ENCODE peak calls at places on chromosomes 4 and X, in four cellular contexts. One of them, this sample, is unnamed.

GRCh38 chr4:147137280-147137679 is 191.6 kb upstream of the TTC29 start:
- DNase-seq in ovary: no peak
- DNase-seq in upper lobe of left lung: no peak
- DNase-seq in bronchial epithelial cell: no peak
- DNase-seq in this sample: no peak

GRCh38 chr4:37383579-37384229 is 139.2 kb downstream of the NWD2 start:
- DNase-seq in ovary: no peak
- DNase-seq in upper lobe of left lung: no peak
- DNase-seq in bronchial epithelial cell: peak; percentile 53
- DNase-seq in this sample: no peak

GRCh38 chr4:41060352-41061318 is 153.7 kb downstream of the APBB2 start:
- DNase-seq in bronchial epithelial cell: no peak
- DNase-seq in upper lobe of left lung: no peak
- DNase-seq in ovary: peak; percentile 62
- DNase-seq in this sample: no peak

GRCh38 chrX:2928127-2928582 is 984 bp downstream of the ARSD start:
- DNase-seq in bronchial epithelial cell: no peak
- DNase-seq in ovary: peak; percentile 80
- DNase-seq in upper lobe of left lung: peak; percentile 65
- DNase-seq in this sample: peak; percentile 92

GRCh38 chrX:40058719-40059118 is 39.0 kb downstream of the BCOR start:
- DNase-seq in bronchial epithelial cell: no peak
- DNase-seq in ovary: no peak
- DNase-seq in upper lobe of left lung: peak; percentile 71
- DNase-seq in this sample: peak; percentile 85

GRCh38 chr4:22607382-22607781 is 85.4 kb upstream of the GBA3 start:
- DNase-seq in upper lobe of left lung: peak; percentile 47
- DNase-seq in ovary: peak; percentile 38
- DNase-seq in bronchial epithelial cell: peak; percentile 43
- DNase-seq in this sample: peak; percentile 74

GRCh38 chr4:35463251-35463952 is 780.9 kb downstream of the ARAP2 start:
- DNase-seq in bronchial epithelial cell: no peak
- DNase-seq in upper lobe of left lung: no peak
- DNase-seq in ovary: no peak
- DNase-seq in this sample: no peak

GRCh38 chr4:152246659-152247058 is 289.2 kb downstream of the FBXW7 start:
- DNase-seq in bronchial epithelial cell: no peak
- DNase-seq in ovary: no peak
- DNase-seq in upper lobe of left lung: no peak
- DNase-seq in this sample: no peak

GRCh38 chr4:38322709-38323108 is 341.3 kb upstream of the KLF3 start:
- DNase-seq in upper lobe of left lung: no peak
- DNase-seq in bronchial epithelial cell: peak; percentile 27
- DNase-seq in ovary: peak; percentile 52
- DNase-seq in this sample: peak; percentile 84

GRCh38 chr4:168605411-168605810 is 108.6 kb downstream of the PALLD start:
- DNase-seq in bronchial epithelial cell: peak; percentile 67
- DNase-seq in upper lobe of left lung: no peak
- DNase-seq in ovary: no peak
- DNase-seq in this sample: no peak

GRCh38 chr4:8342651-8343050 is 73.1 kb downstream of the HTRA3 start:
- DNase-seq in bronchial epithelial cell: no peak
- DNase-seq in ovary: peak; percentile 58
- DNase-seq in upper lobe of left lung: no peak
- DNase-seq in this sample: no peak

GRCh38 chr4:2284934-2285664 is 23.2 kb upstream of the MXD4 start:
- DNase-seq in upper lobe of left lung: no peak
- DNase-seq in bronchial epithelial cell: peak; percentile 58
- DNase-seq in ovary: peak; percentile 20
- DNase-seq in this sample: peak; percentile 37

GRCh38 chrX:66045894-66046293 is 6.0 kb upstream of the VSIG4 start:
- DNase-seq in ovary: no peak
- DNase-seq in upper lobe of left lung: no peak
- DNase-seq in bronchial epithelial cell: peak; percentile 0
- DNase-seq in this sample: no peak

GRCh38 chrX:71378752-71379151 is 12.6 kb downstream of the TAF1 start:
- DNase-seq in ovary: no peak
- DNase-seq in upper lobe of left lung: no peak
- DNase-seq in bronchial epithelial cell: no peak
- DNase-seq in this sample: no peak

GRCh38 chrX:19889582-19890342 is 2.4 kb upstream of the SH3KBP1 start:
- DNase-seq in bronchial epithelial cell: peak; percentile 68
- DNase-seq in upper lobe of left lung: no peak
- DNase-seq in ovary: no peak
- DNase-seq in this sample: no peak

GRCh38 chr4:30755306-30755705 is 35.1 kb downstream of the PCDH7 start:
- DNase-seq in upper lobe of left lung: no peak
- DNase-seq in bronchial epithelial cell: no peak
- DNase-seq in ovary: no peak
- DNase-seq in this sample: no peak

GRCh38 chr4:11698846-11699590 is 270.3 kb upstream of the HS3ST1 start:
- DNase-seq in upper lobe of left lung: no peak
- DNase-seq in ovary: no peak
- DNase-seq in bronchial epithelial cell: peak; percentile 98
- DNase-seq in this sample: no peak

GRCh38 chrX:139642241-139642927 is 65.6 kb downstream of the MCF2 start:
- DNase-seq in ovary: no peak
- DNase-seq in upper lobe of left lung: no peak
- DNase-seq in bronchial epithelial cell: peak; percentile 46
- DNase-seq in this sample: no peak

GRCh38 chr4:66554844-66555243 is 884.6 kb upstream of the EPHA5 start:
- DNase-seq in bronchial epithelial cell: peak; percentile 65
- DNase-seq in upper lobe of left lung: no peak
- DNase-seq in ovary: no peak
- DNase-seq in this sample: no peak

GRCh38 chr4:183857040-183857439 is 48.1 kb upstream of the STOX2 start:
- DNase-seq in ovary: no peak
- DNase-seq in bronchial epithelial cell: no peak
- DNase-seq in upper lobe of left lung: no peak
- DNase-seq in this sample: no peak

GRCh38 chrX:46294234-46294633 is 251.0 kb downstream of the ZNF674 start:
- DNase-seq in upper lobe of left lung: no peak
- DNase-seq in bronchial epithelial cell: no peak
- DNase-seq in ovary: no peak
- DNase-seq in this sample: no peak

GRCh38 chr4:80876810-80877209 is 153.7 kb upstream of the BMP3 start:
- DNase-seq in ovary: no peak
- DNase-seq in bronchial epithelial cell: no peak
- DNase-seq in upper lobe of left lung: no peak
- DNase-seq in this sample: no peak

GRCh38 chrX:13051529-13052172 is 7.2 kb upstream of the FAM9C start:
- DNase-seq in upper lobe of left lung: no peak
- DNase-seq in bronchial epithelial cell: no peak
- DNase-seq in ovary: no peak
- DNase-seq in this sample: no peak

GRCh38 chr4:102477657-102478056 is 23.5 kb upstream of the NFKB1 start:
- DNase-seq in ovary: no peak
- DNase-seq in upper lobe of left lung: no peak
- DNase-seq in bronchial epithelial cell: peak; percentile 73
- DNase-seq in this sample: no peak

GRCh38 chrX:131792789-131793462 is 230.2 kb upstream of the STK26 start:
- DNase-seq in ovary: peak; percentile 86
- DNase-seq in upper lobe of left lung: peak; percentile 84
- DNase-seq in bronchial epithelial cell: no peak
- DNase-seq in this sample: peak; percentile 86

GRCh38 chr4:34362654-34363053 is 1881.7 kb downstream of the ARAP2 start:
- DNase-seq in bronchial epithelial cell: no peak
- DNase-seq in ovary: no peak
- DNase-seq in upper lobe of left lung: no peak
- DNase-seq in this sample: no peak

GRCh38 chr4:7383251-7383650 is 51.5 kb downstream of the PSAPL1 start:
- DNase-seq in upper lobe of left lung: peak; percentile 15
- DNase-seq in bronchial epithelial cell: no peak
- DNase-seq in ovary: no peak
- DNase-seq in this sample: no peak

GRCh38 chr4:13711233-13711775 is 83.8 kb upstream of the BOD1L1 start:
- DNase-seq in ovary: no peak
- DNase-seq in upper lobe of left lung: no peak
- DNase-seq in bronchial epithelial cell: no peak
- DNase-seq in this sample: no peak

GRCh38 chrX:71214604-71215334 is 8.3 kb upstream of the GJB1 start:
- DNase-seq in bronchial epithelial cell: no peak
- DNase-seq in ovary: no peak
- DNase-seq in upper lobe of left lung: no peak
- DNase-seq in this sample: peak; percentile 75

GRCh38 chrX:83160096-83160495 is 348.0 kb upstream of the POU3F4 start:
- DNase-seq in upper lobe of left lung: no peak
- DNase-seq in ovary: no peak
- DNase-seq in bronchial epithelial cell: no peak
- DNase-seq in this sample: no peak

GRCh38 chr4:124686279-124686678 is 26.3 kb downstream of the ANKRD50 start:
- DNase-seq in ovary: no peak
- DNase-seq in bronchial epithelial cell: no peak
- DNase-seq in upper lobe of left lung: no peak
- DNase-seq in this sample: no peak

GRCh38 chr4:122777846-122778501 is 45.5 kb downstream of the BBS12 start:
- DNase-seq in ovary: no peak
- DNase-seq in upper lobe of left lung: no peak
- DNase-seq in bronchial epithelial cell: peak; percentile 49
- DNase-seq in this sample: no peak

GRCh38 chr4:140054861-140055260 is 99.1 kb downstream of the MAML3 start:
- DNase-seq in upper lobe of left lung: no peak
- DNase-seq in bronchial epithelial cell: no peak
- DNase-seq in ovary: no peak
- DNase-seq in this sample: no peak

DNA sequence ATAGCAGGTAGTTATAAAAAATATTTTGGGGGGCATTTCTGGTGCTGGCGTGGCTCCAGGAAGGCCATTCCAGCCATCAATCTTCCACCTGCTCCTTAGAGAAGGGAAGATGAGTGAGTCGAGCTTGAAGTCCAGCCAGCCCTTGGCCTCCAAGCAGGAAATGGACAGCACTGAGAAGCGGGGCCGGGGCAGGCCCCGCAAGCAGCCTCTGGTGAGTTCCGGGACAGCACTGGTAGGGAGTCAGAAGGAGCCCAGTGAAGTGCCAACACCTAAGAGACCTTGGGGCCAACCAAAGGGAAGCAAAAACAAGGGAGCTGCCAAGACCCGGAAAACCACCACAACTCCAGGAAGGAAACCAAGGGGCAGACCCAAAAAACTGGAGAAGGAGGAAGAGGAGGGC is 29.2 kb upstream of the COX18 start:
- DNase-seq in bronchial epithelial cell: no peak
- DNase-seq in upper lobe of left lung: no peak
- DNase-seq in ovary: no peak
- DNase-seq in this sample: no peak
- H3K36me3 ChIP-seq in bronchial epithelial cell: peaks cover 4% of the 10 kb centered on the region
- H3K36me3 ChIP-seq in upper lobe of left lung: peaks cover 61% of the 10 kb centered on the region
- H3K36me3 ChIP-seq in ovary: no peaks in the 10 kb centered on the region
- H3K36me3 ChIP-seq in this sample: peaks cover 12% of the 10 kb centered on the region

GRCh38 chr4:86855572-86855971 is 6.4 kb upstream of the SLC10A6 start:
- DNase-seq in upper lobe of left lung: no peak
- DNase-seq in bronchial epithelial cell: peak; percentile 89
- DNase-seq in ovary: no peak
- DNase-seq in this sample: no peak
- H3K4me3 ChIP-seq in upper lobe of left lung: no peak overlapping the region
- H3K4me3 ChIP-seq in bronchial epithelial cell: no peak overlapping the region
- H3K4me3 ChIP-seq in ovary: no peak overlapping the region
- H3K4me3 ChIP-seq in this sample: no peak overlapping the region

DNA sequence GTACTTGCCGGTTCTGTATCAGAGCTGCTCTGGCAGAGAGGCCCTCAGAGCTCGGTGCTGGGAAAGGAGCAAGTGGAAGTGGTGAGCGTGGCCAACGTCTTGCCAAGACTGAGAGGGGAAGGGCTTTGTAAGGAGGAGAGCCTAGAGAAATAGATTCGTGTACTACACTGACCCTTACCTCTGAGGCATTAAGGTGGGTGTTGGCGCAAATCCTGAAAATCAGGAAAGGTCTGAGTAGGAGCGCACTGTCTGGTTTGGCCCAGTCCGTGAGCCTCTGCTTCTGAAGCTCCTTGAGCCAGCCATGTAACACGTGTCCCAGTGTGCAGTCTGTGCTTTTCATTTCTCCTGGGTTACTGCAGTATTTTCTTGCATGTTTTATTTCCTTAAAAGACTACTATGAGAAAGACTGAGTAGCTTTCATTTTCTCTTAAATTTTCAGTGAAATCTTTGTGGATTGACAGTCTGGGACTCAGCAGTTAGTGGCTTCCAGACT is 140.5 kb downstream of the SOWAHB start:
- DNase-seq in ovary: no peak
- DNase-seq in bronchial epithelial cell: no peak
- DNase-seq in upper lobe of left lung: no peak
- DNase-seq in this sample: no peak
- H3K36me3 ChIP-seq in ovary: no peaks in the 10 kb centered on the region
- H3K36me3 ChIP-seq in bronchial epithelial cell: peaks cover 2% of the 10 kb centered on the region
- H3K36me3 ChIP-seq in upper lobe of left lung: peaks cover 9% of the 10 kb centered on the region
- H3K36me3 ChIP-seq in this sample: peaks cover 9% of the 10 kb centered on the region

DNA sequence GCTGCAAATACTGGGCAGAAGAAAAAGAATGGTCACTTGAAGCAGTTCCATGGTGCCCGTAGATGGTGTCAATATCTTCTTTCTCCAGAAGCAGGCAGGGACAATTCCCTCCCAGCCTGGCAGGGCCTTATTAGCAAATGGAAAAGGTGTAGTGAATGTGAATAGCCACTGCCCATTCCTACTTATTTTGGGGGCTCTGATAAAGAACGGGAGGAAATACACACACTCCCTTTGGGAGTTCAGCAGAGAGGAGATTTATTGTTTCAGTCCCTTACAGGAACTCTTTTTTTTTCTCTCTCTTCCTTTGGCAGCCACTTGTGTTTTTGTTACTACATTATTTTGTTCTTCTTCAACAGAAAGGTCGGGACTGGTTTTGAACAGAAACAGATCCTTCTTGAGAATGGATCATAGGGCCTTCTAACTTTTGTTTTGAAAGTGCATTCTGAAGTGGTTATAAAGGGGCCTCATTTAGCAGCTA is at the start of gene EMCN:
- DNase-seq in ovary: no peak
- DNase-seq in bronchial epithelial cell: no peak
- DNase-seq in upper lobe of left lung: no peak
- DNase-seq in this sample: no peak
- H3K4me3 ChIP-seq in ovary: no peak within 1 kb of the TSS
- H3K4me3 ChIP-seq in bronchial epithelial cell: no peak within 1 kb of the TSS
- H3K4me3 ChIP-seq in upper lobe of left lung: peak within 1 kb of the TSS; percentile 41
- H3K4me3 ChIP-seq in this sample: peak within 1 kb of the TSS; percentile 83